ENCODE peak calls at places on chromosomes 3 and 15, in ten cellular contexts. Q is adrenal gland; V is RWPE1; E is cardiac muscle cell; J is NB4; I is prostate gland; U is progenitor cell of endocrine pancreas; R is BE2C; X is CD4-positive, alpha-beta T cell; H is lung. F is an unnamed sample.
A peak's percentile ranks its signal among the peaks of the same experiment; 100 is the strongest.

GRCh38 chr15:41828747-41829270 is 917 bp downstream of the JMJD7 start:
- DNase-seq in Q (no peak), V (no peak), E (no peak), J (no peak), I (no peak), U (no peak), R (no peak), X (no peak), H (no peak), F (no peak)

GRCh38 chr3:137554242-137554641 is 209.9 kb upstream of the SOX14 start:
- DNase-seq in Q (no peak), V (no peak), E (no peak), J (no peak), I (no peak), U (no peak), R (no peak), X (no peak), H (no peak), F (no peak)

GRCh38 chr15:67051088-67051659 is 14.2 kb upstream of the SMAD3 start:
- DNase-seq in Q (no peak), V (no peak), E (no peak), J (no peak), I (no peak), U (no peak), R (no peak), X (no peak), H (no peak), F (no peak)

GRCh38 chr3:57048728-57049127 is 11.7 kb upstream of the SPATA12 start:
- DNase-seq in Q (no peak), V (no peak), E (no peak), J (no peak), I (no peak), U (no peak), R (no peak), X (no peak), H (no peak), F (no peak)

GRCh38 chr15:63434567-63435219 is 53.0 kb upstream of the CA12 start:
- DNase-seq in Q (no peak), V (no peak), E (no peak), J (no peak), I (no peak), U (no peak), R (no peak), X (no peak), H (no peak), F (no peak)

GRCh38 chr15:85795320-85795668 is 569 bp upstream of the KLHL25 start:
- DNase-seq in Q (no peak), V (no peak), E (no peak), J (no peak), I (no peak), U (no peak), R (no peak), X (no peak), H (no peak), F (no peak)

GRCh38 chr3:196537319-196537984 is 22.3 kb upstream of the SMCO1 start:
- DNase-seq in Q (peak; percentile 38), V (peak; percentile 37), E (peak; percentile 48), J (peak; percentile 47), I (no peak), U (no peak), R (peak; percentile 40), X (peak; percentile 64), H (no peak), F (peak; percentile 67)

GRCh38 chr3:190063490-190063889 is 57.2 kb downstream of the P3H2 start:
- DNase-seq in Q (no peak), V (no peak), E (no peak), J (no peak), I (no peak), U (no peak), R (no peak), X (no peak), H (no peak), F (no peak)

GRCh38 chr3:42116466-42116865 is 25.3 kb downstream of the TRAK1 start:
- DNase-seq in Q (no peak), V (no peak), E (no peak), J (no peak), I (no peak), U (no peak), R (no peak), X (no peak), H (no peak), F (no peak)

GRCh38 chr3:42120866-42121265 is 29.7 kb downstream of the TRAK1 start:
- DNase-seq in Q (no peak), V (no peak), E (no peak), J (no peak), I (peak; percentile 56), U (no peak), R (no peak), X (no peak), H (no peak), F (no peak)

GRCh38 chr3:42119558-42120355 is 28.6 kb downstream of the TRAK1 start:
- DNase-seq in Q (no peak), V (no peak), E (no peak), J (no peak), I (no peak), U (no peak), R (no peak), X (no peak), H (no peak), F (no peak)

GRCh38 chr3:42117175-42118008 is 26.2 kb downstream of the TRAK1 start:
- DNase-seq in Q (peak; percentile 43), V (no peak), E (peak; percentile 33), J (no peak), I (peak; percentile 45), U (no peak), R (peak; percentile 29), X (no peak), H (peak; percentile 59), F (no peak)

DNA sequence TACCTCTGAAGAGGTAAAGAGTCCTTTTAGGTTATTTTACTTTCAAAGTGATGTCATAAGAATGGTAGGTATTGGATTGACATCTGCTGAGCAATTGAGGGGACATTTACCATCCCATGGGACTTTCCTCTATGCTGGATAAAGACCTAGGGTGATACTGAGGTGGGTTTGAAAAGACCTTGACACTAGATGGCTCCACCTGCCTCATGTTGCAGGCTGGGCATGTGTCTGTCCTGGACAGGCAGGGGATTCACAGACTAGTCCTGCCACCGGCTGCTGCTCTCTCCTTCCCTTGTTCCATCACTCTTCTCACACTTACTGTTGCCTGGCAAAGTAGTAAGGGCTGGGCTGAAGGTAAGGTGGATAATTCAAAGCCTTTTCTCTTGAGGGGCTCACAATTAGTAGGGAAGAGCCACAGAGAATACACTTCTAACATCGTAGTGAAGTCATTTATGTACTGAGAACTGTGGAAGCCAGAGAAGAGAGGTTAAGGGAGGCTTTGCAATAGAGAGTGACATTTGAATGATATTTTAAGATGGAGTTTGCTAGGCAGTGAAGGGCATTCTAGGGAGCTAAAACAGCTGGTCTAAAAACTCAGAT is 27.7 kb downstream of the TRAK1 start:
- DNase-seq in Q (no peak), V (peak; percentile 57), E (peak; percentile 52), J (peak; percentile 53), I (peak; percentile 67), U (no peak), R (peak; percentile 40), X (no peak), H (no peak), F (peak; percentile 26)
- TF ChIP-seq CTCF in Q (no peak), V (no peak), E (peak; percentile 30), J (peak; percentile 10), I (peak; percentile 58), U (peak; percentile 60), R (peak; percentile 62), X (no peak), H (peak; percentile 16), F (peak; percentile 28)

GRCh38 chr3:14547693-14548092 is 7.6 kb upstream of the GRIP2 start:
- DNase-seq in Q (no peak), V (no peak), E (no peak), J (no peak), I (no peak), U (no peak), R (no peak), X (no peak), H (no peak), F (no peak)

GRCh38 chr3:14548321-14548729 is 8.2 kb upstream of the GRIP2 start:
- DNase-seq in Q (peak; percentile 83), V (peak; percentile 31), E (peak; percentile 80), J (peak; percentile 68), I (peak; percentile 56), U (peak; percentile 43), R (peak; percentile 74), X (no peak), H (peak; percentile 54), F (peak; percentile 72)

GRCh38 chr3:14550181-14550580 is 10.0 kb upstream of the GRIP2 start:
- DNase-seq in Q (no peak), V (no peak), E (no peak), J (no peak), I (no peak), U (no peak), R (no peak), X (no peak), H (no peak), F (no peak)

GRCh38 chr3:14550651-14551611 is 10.8 kb upstream of the GRIP2 start:
- DNase-seq in Q (no peak), V (peak; percentile 4), E (no peak), J (no peak), I (no peak), U (no peak), R (no peak), X (no peak), H (no peak), F (no peak)

DNA sequence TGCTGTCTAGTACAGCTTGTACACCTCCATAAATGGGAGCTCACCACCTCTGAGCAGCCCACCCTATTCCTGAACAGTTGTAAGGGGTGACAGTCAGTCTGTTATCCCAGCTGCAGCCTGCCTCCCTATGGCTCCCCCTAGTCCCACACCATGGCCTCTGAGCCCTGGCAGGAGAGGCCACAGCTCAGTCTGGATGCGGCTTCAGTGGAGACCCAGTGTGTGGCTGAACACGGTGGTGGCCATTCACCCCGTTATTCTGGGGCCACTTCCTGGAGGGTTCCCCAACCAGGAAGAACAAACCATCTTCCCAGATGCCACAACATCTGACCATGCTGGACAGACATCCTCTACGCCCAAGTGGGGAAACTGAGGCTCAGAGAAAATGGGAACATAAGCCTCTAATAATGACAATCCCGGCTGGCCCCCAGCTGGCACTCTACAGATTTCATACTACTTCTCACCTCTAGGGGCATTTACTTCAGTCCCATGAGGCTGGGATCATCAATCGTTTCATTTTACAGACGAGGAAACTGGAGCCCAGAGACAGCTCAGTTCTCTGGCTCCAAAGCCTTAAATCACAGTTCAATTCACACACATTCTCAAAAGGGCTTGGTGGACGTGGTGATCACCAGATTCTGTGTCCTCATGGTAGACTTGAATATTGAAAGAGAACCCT is 9.3 kb upstream of the GRIP2 start:
- DNase-seq in Q (no peak), V (peak; percentile 9), E (no peak), J (peak; percentile 42), I (no peak), U (no peak), R (no peak), X (no peak), H (no peak), F (no peak)
- TF ChIP-seq CTCF in Q (peak; percentile 8), V (peak; percentile 14), E (peak; percentile 35), J (peak; percentile 48), I (no peak), U (peak; percentile 34), R (no peak), X (no peak), H (no peak), F (no peak)

GRCh38 chr15:47378527-47378926 is 338.8 kb upstream of the SEMA6D start:
- DNase-seq in Q (no peak), V (no peak), E (no peak), J (no peak), I (no peak), U (no peak), R (no peak), X (no peak), H (no peak), F (no peak)

GRCh38 chr15:47376190-47376589 is 341.1 kb upstream of the SEMA6D start:
- DNase-seq in Q (no peak), V (no peak), E (no peak), J (peak; percentile 4), I (no peak), U (no peak), R (no peak), X (no peak), H (no peak), F (no peak)

GRCh38 chr15:47377465-47377864 is 339.8 kb upstream of the SEMA6D start:
- DNase-seq in Q (no peak), V (no peak), E (no peak), J (no peak), I (no peak), U (no peak), R (no peak), X (no peak), H (no peak), F (no peak)

GRCh38 chr15:47371939-47372338 is 345.4 kb upstream of the SEMA6D start:
- DNase-seq in Q (no peak), V (no peak), E (no peak), J (no peak), I (no peak), U (no peak), R (no peak), X (no peak), H (no peak), F (no peak)

DNA sequence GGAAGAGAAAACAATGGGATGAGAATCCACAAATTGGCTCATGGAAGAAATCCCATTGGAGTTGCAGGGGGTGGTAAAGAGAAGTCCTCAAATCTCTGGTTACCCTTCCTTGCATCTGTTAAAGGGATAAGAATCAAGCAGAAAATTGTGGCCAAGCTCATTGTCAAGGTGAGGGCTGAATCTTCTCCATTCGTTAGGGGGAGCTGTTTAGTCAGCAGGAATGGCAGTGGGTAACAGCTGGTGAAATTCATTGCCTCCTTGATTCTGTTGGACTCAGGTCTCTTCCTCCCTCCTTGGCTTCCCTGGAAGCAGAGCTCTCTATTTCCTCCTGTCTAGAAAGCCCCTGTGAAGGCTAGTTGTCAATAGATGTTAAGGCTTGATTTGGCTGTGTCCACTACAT is 343.1 kb upstream of the SEMA6D start:
- DNase-seq in Q (no peak), V (peak; percentile 7), E (peak; percentile 32), J (peak; percentile 3), I (no peak), U (no peak), R (peak; percentile 21), X (no peak), H (no peak), F (no peak)
- TF ChIP-seq CTCF in Q (no peak), V (no peak), E (peak; percentile 56), J (peak; percentile 34), I (no peak), U (peak; percentile 31), R (peak; percentile 86), X (no peak), H (no peak), F (no peak)

DNA sequence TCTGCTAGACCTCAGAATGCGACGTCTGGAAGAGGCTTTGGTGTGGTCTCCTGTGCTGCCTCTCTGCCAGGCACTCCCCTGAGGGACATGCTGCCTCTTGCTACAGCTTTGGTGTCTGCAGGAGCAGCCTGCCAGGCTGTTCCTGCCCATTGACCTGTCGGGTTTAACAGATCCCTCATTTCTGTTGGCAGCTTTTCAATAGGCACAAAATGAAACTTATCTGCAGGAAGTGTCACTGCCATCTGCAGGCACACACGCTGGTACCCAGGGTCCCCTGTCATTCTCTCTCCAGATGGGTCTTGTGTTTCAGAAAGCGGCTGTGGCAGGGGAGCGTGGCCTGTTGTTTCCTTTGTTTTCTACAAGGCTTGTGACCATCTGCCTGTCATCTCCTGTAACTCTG is 328.3 kb upstream of the CHRM5 start:
- DNase-seq in Q (no peak), V (no peak), E (no peak), J (no peak), I (no peak), U (no peak), R (peak; percentile 57), X (no peak), H (no peak), F (no peak)
- TF ChIP-seq CTCF in Q (no peak), V (no peak), E (no peak), J (no peak), I (no peak), U (no peak), R (no peak), X (no peak), H (no peak), F (no peak)